ENCODE peak calls at places on chromosomes 6 and 20, in ten cellular contexts. I is ovary; F is HAP-1; A is CD4-positive, alpha-beta memory T cell; E is hepatocyte; S is naive thymus-derived CD4-positive, alpha-beta T cell; O is kidney; P is Panc1; J is colonic mucosa; X is adipocyte. Z is an unnamed sample. For H3K9me3, the result is how much of the 10 kb centered on the place peaks cover.

GRCh38 chr6:158854214-158855101 is 35.3 kb upstream of the EZR start:
- DNase-seq in F (no peak), E (peak), S (peak), I (no peak), J (no peak), P (no peak), O (no peak), A (peak), X (no peak), Z (no peak)

GRCh38 chr6:106177786-106178185 is 91.7 kb downstream of the PRDM1 start:
- DNase-seq in E (no peak), I (no peak), P (no peak), A (no peak), S (no peak), X (no peak), O (no peak), J (no peak), F (no peak), Z (no peak)

GRCh38 chr20:46802696-46803445 is 91.8 kb upstream of the EYA2 start:
- DNase-seq in F (no peak), A (no peak), X (no peak), O (no peak), S (no peak), E (peak), P (no peak), I (no peak), J (no peak), Z (no peak)

GRCh38 chr6:132430110-132430509 is 28.8 kb upstream of the MOXD1 start:
- DNase-seq in F (no peak), J (no peak), X (no peak), P (no peak), S (no peak), A (no peak), I (no peak), E (no peak), O (no peak), Z (no peak)

GRCh38 chr20:1964659-1965405 is 29.0 kb downstream of the PDYN start:
- DNase-seq in I (no peak), A (no peak), E (peak), P (no peak), F (no peak), O (no peak), S (no peak), X (no peak), J (no peak), Z (no peak)

GRCh38 chr6:25700841-25701240 is 48.8 kb downstream of the SCGN start:
- DNase-seq in X (no peak), F (no peak), E (no peak), A (no peak), O (no peak), J (no peak), P (no peak), S (no peak), I (no peak), Z (no peak)

GRCh38 chr20:22525069-22525820 is 59.1 kb downstream of the FOXA2 start:
- DNase-seq in I (no peak), P (no peak), J (no peak), S (no peak), E (no peak), F (no peak), O (no peak), A (no peak), X (no peak), Z (no peak)

GRCh38 chr6:76275746-76276145 is 203.3 kb upstream of the IMPG1 start:
- DNase-seq in S (no peak), A (no peak), J (no peak), X (no peak), F (peak), E (no peak), P (no peak), O (no peak), I (no peak), Z (no peak)

GRCh38 chr6:164412566-164412965 is 896.8 kb downstream of the C6orf118 start:
- DNase-seq in A (no peak), X (no peak), E (no peak), I (no peak), F (no peak), J (no peak), P (no peak), O (no peak), S (no peak), Z (no peak)

GRCh38 chr6:89655122-89655521 is 16.6 kb upstream of the LYRM2 start:
- DNase-seq in O (no peak), J (no peak), I (no peak), X (no peak), E (no peak), P (no peak), S (no peak), A (no peak), F (no peak), Z (no peak)

GRCh38 chr20:48236001-48236400 is 450.7 kb upstream of the SULF2 start:
- DNase-seq in X (no peak), F (no peak), A (no peak), P (no peak), S (no peak), I (no peak), E (no peak), O (no peak), J (no peak), Z (no peak)

GRCh38 chr6:52233975-52234823 is 10.1 kb downstream of the IL17F start:
- DNase-seq in O (no peak), E (peak), S (no peak), F (peak), I (no peak), P (peak), J (peak), X (peak), A (no peak), Z (no peak)

GRCh38 chr6:25748049-25748448 is 6.5 kb upstream of the SLC17A4 start:
- DNase-seq in O (no peak), A (no peak), J (no peak), P (no peak), E (no peak), S (no peak), F (no peak), X (no peak), I (no peak), Z (no peak)

GRCh38 chr20:36061754-36062153 is 92.8 kb upstream of the EPB41L1 start:
- DNase-seq in I (no peak), E (no peak), O (no peak), X (no peak), S (no peak), A (no peak), P (no peak), F (no peak), J (no peak), Z (no peak)

GRCh38 chr6:40778918-40779317 is 191.8 kb upstream of the LRFN2 start:
- DNase-seq in A (no peak), S (no peak), P (no peak), I (no peak), F (no peak), O (no peak), E (no peak), J (no peak), X (no peak), Z (no peak)

GRCh38 chr6:80610821-80611220 is 504.4 kb downstream of the BCKDHB start:
- DNase-seq in X (peak), A (no peak), S (no peak), F (no peak), P (no peak), E (no peak), J (no peak), O (no peak), I (no peak), Z (no peak)

GRCh38 chr6:3913077-3913957 is 64.1 kb downstream of the FAM50B start:
- DNase-seq in I (no peak), O (no peak), S (no peak), X (peak), A (no peak), E (peak), J (peak), P (peak), F (peak), Z (peak)

GRCh38 chr6:159874475-159874874 is 16.3 kb upstream of the MAS1 start:
- DNase-seq in E (no peak), O (peak), P (no peak), I (peak), S (no peak), X (peak), J (no peak), A (no peak), F (no peak), Z (peak)

GRCh38 chr6:14286144-14286543 is 168.6 kb downstream of the CD83 start:
- DNase-seq in A (no peak), P (no peak), E (no peak), S (no peak), O (no peak), F (no peak), X (peak), J (no peak), I (peak), Z (peak)

GRCh38 chr6:161452241-161452640 is 178.4 kb upstream of the AGPAT4 start:
- DNase-seq in X (no peak), A (no peak), F (no peak), O (no peak), J (no peak), E (no peak), P (no peak), I (no peak), S (no peak), Z (no peak)

GRCh38 chr6:168819546-168819945 is 378.6 kb downstream of the SMOC2 start:
- DNase-seq in I (no peak), A (no peak), O (no peak), S (no peak), F (no peak), X (no peak), P (no peak), E (no peak), J (no peak), Z (no peak)

GRCh38 chr6:89184344-89184743 is 32.8 kb downstream of the GABRR1 start:
- DNase-seq in O (no peak), S (no peak), X (no peak), E (no peak), P (no peak), I (no peak), J (no peak), F (no peak), A (no peak), Z (no peak)

GRCh38 chr20:47765715-47766594 is 19.3 kb downstream of the SULF2 start:
- DNase-seq in E (no peak), I (no peak), J (no peak), F (peak), S (no peak), A (no peak), O (no peak), X (no peak), P (no peak), Z (no peak)

DNA sequence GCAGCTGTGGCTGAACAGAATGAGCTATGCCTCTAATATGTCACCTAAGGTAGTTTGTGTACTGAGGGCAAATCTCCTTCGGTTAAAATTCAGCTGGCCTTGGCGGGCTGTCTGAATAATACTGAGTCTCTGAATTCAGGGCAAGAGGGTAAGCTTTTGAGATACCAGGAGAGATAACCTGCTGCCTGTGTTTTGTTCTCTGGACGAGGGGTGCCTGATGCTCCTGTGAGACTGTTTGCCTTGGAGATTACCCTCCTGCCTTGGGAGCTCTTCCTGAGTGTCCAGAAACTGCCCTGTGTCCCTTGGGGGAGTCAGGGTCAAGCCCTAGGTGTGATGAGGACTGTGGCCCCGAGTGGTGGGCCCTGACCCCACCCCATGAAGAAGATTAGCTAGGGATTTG is 282.9 kb downstream of the KIF16B start:
- DNase-seq in F (no peak), I (no peak), P (no peak), O (no peak), E (no peak), S (no peak), J (no peak), A (no peak), X (no peak), Z (no peak)
- H3K4me3 ChIP-seq in F (no peak), I (no peak), P (no peak), O (no peak), E (no peak), S (no peak), J (no peak), A (no peak), X (no peak), Z (no peak)

GRCh38 chr6:137486388-137486787 is 7.8 kb downstream of the OLIG3 start:
- DNase-seq in O (no peak), A (no peak), S (no peak), I (no peak), X (no peak), J (no peak), F (no peak), E (no peak), P (no peak), Z (no peak)

GRCh38 chr6:137487947-137488735 is 6.1 kb downstream of the OLIG3 start:
- DNase-seq in P (no peak), X (no peak), I (no peak), F (no peak), J (no peak), O (peak), E (no peak), S (no peak), A (no peak), Z (no peak)

GRCh38 chr6:137489410-137490371 is 4.5 kb downstream of the OLIG3 start:
- DNase-seq in A (no peak), P (no peak), E (no peak), O (no peak), F (no peak), X (no peak), S (no peak), J (no peak), I (no peak), Z (no peak)

GRCh38 chr6:137488736-137489409 is 5.3 kb downstream of the OLIG3 start:
- DNase-seq in E (no peak), I (no peak), P (no peak), X (no peak), J (no peak), S (no peak), A (no peak), F (no peak), O (peak), Z (no peak)

DNA sequence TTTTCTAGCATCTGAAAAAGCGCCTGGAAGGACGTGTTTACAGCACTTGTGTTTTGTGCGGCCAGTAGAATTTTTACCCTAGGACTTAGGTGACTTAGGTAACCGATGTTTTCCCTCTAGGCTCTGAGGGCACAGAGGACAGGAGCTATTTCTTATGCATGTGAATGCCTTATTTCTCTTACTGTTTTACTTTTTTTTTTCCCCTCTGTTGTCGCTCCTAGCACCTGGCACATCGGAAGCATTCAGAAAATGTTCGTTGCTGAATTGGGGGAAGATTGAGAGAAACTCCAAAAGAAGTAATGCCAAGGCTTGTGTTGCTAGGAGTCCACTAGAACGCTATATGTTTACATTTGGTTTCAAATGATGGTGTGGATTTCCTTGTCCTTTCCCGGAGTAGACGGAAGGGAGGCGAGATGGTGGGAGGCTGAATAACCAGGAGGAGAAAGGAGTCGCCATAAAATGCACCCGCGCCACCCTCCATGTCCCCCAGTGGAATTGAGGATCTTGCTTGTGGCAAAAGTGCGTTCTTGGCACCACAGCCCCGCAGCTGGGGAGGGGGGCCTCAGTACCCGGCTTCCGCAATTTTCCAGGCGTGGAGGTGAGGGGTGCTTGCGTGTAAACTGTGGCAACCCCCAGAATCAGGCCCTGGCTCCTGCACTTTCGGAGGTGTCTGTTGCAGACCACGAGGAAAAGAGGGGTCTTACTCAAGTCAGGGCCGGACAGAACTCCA is 6.8 kb downstream of the OLIG3 start:
- DNase-seq in A (no peak), I (no peak), X (no peak), O (no peak), P (no peak), F (no peak), J (no peak), S (no peak), E (no peak), Z (no peak)
- H3K9me3 ChIP-seq in A (under half), I (under half), X (under half), O (under half), P (under half), F (under half), J (under half), S (under half), E (under half), Z (under half)

DNA sequence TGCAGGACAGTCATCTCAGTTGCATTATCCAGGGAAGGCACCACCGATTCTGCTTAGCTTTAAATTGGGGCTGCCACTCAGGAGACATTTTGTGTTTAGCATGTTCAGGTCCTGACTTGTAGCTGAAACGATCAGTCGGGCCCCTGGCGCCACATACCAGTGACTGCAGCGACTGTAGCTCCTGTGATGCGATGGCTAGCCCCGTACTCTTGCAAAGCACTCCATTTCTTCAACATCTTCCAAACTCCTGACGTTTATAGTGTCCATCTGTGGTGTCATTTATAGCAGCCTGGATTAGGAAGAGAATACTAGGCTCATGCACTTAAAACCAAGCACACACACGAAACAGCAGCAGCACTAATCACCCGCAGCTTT is 13.0 kb downstream of the POU3F2 start:
- DNase-seq in O (no peak), P (no peak), S (no peak), E (no peak), X (no peak), A (no peak), F (no peak), I (no peak), J (no peak), Z (no peak)
- H3K4me3 ChIP-seq in O (no peak), P (no peak), S (no peak), E (no peak), X (peak), A (no peak), F (no peak), I (no peak), J (no peak), Z (no peak)

GRCh38 chr6:65566117-65566516 is 140.9 kb downstream of the EYS start:
- DNase-seq in S (no peak), F (no peak), J (no peak), A (no peak), P (no peak), I (no peak), O (no peak), X (no peak), E (no peak), Z (no peak)

GRCh38 chr6:65569505-65569904 is 137.5 kb downstream of the EYS start:
- DNase-seq in I (no peak), S (no peak), J (no peak), P (no peak), X (no peak), A (no peak), O (no peak), E (no peak), F (no peak), Z (no peak)

GRCh38 chr6:65570340-65570739 is 136.7 kb downstream of the EYS start:
- DNase-seq in P (no peak), J (no peak), A (no peak), E (no peak), F (no peak), I (no peak), S (no peak), X (no peak), O (no peak), Z (no peak)
- H3K9me3 ChIP-seq in P (under half), J (under half), A (under half), E (under half), F (under half), I (under half), S (under half), X (under half), O (under half), Z (under half)

DNA sequence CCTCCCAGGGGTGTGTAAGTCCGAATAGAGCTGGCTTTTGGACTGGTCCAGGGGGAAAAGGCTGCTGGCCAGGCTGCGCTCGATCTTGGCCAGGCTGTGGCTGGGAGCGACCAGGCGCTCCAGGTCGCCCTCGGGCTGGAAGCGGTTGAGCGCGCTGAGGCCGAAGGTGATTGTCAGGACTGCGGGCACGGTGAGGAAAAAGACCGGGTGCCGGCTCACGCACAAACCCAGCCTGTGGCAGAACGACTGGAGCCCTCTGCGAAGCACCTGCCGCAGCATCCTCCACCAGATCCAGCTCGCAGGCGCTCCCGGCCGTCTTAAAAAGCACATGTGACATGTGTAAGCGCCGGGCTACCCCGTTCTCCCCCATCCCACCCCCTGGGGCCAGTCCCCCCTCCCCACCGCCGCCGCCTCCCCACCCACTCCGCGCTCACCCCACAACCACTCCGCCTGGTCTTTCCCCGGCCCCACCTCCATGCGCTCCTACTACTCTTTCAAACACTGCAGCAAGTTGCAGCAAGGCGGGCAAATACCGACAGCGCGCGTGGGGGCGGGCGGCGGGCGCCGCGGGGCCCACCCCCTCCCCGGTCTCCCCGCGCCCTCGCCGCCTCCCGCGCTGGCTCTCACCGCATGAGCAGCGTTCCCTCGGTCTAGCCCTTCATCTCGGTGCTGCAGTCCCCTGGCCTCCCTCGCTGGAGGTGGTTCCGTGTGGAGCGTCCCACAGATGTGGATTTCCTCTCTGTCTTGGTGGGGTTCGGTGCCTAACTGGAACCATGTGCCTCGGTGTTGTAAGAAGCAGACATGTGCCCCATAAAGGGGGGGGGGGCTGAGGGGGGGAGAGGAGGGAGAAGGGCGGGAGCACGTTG is 42.4 kb downstream of the PTCHD4 start:
- DNase-seq in J (no peak), I (no peak), F (no peak), A (no peak), O (peak), X (peak), E (peak), P (no peak), S (no peak), Z (no peak)
- H3K4me3 ChIP-seq in J (no peak), I (no peak), F (no peak), A (no peak), O (no peak), X (peak), E (peak), P (peak), S (no peak), Z (peak)

Z was measured in tibial artery.